ENCODE peak calls at places on chromosomes 11 and 22, in four cellular contexts. I is HepG2, S is GM12878, Q is K562. G is an unnamed sample.

GRCh38 chr22:37176464-37177061 is 11.5 kb downstream of the C1QTNF6 start:
- DNase-seq in I (no peak), S (no peak), Q (peak; percentile 30), G (no peak)

GRCh38 chr22:26174280-26174679 is 5.0 kb downstream of the SEZ6L start:
- DNase-seq in I (peak; percentile 23), S (no peak), Q (no peak), G (peak; percentile 0)

GRCh38 chr22:49885281-49885680 is 31.6 kb downstream of the ZBED4 start:
- DNase-seq in I (no peak), S (no peak), Q (no peak), G (no peak)

GRCh38 chr11:114775849-114776621 is 97.7 kb downstream of the NXPE2 start:
- DNase-seq in I (no peak), S (no peak), Q (no peak), G (no peak)

GRCh38 chr22:46290121-46290842 is 6.4 kb upstream of the GTSE1 start:
- DNase-seq in I (no peak), S (no peak), Q (no peak), G (no peak)

GRCh38 chr11:109132539-109132938 is 289.5 kb upstream of the C11orf87 start:
- DNase-seq in I (no peak), S (no peak), Q (no peak), G (no peak)

GRCh38 chr22:47850644-47851151 is 1088.2 kb downstream of the TBC1D22A start:
- DNase-seq in I (no peak), S (no peak), Q (no peak), G (no peak)

GRCh38 chr11:59358020-59358419 is 675 bp upstream of the OR5AN1 start:
- DNase-seq in I (no peak), S (no peak), Q (no peak), G (no peak)

GRCh38 chr11:121451178-121451981 is 734 bp upstream of the SORL1 start:
- DNase-seq in I (peak; percentile 43), S (no peak), Q (no peak), G (no peak)

GRCh38 chr11:126942146-126942545 is 58.4 kb downstream of the KIRREL3 start:
- DNase-seq in I (no peak), S (no peak), Q (no peak), G (no peak)

GRCh38 chr22:39081557-39081956 is 4.5 kb downstream of the APOBEC3G start:
- DNase-seq in I (no peak), S (no peak), Q (no peak), G (no peak)

GRCh38 chr11:46381836-46382643 is 571 bp downstream of the MDK start:
- DNase-seq in I (no peak), S (no peak), Q (peak; percentile 71), G (no peak)

GRCh38 chr11:72609451-72609850 is 64.8 kb downstream of the PDE2A start:
- DNase-seq in I (no peak), S (no peak), Q (no peak), G (no peak)

GRCh38 chr11:18692941-18693760 is 5.4 kb upstream of the TMEM86A start:
- DNase-seq in I (no peak), S (no peak), Q (no peak), G (no peak)
- TF ChIP-seq POLR2AphosphoS2 in I (no peak), S (no peak), Q (no peak), G (no peak)

DNA sequence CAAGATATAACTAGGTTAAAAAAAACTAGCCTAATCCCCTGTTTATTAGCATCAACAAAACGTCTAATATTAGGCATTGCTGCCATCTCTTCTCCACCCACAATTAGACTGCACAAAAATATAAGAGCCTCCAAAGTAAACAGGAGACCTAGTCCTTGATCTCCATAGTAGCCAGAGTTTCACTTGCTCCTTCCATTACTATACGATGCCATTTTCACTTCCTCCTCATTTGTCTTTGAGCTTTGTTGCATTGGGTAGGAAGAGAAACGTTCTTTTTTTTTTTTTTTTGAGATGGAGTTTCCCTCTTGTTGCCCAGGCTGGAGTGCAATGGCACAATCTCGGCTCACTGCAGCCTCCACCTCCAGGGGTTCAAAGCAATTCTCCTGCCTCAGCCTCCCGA is 42.3 kb upstream of the RDX start:
- DNase-seq in I (no peak), S (no peak), Q (no peak), G (no peak)
- TF ChIP-seq POLR2AphosphoS2 in I (no peak), S (no peak), Q (no peak), G (no peak)

GRCh38 chr11:68454767-68455166 is 5.8 kb upstream of the PPP6R3 start:
- DNase-seq in I (no peak), S (no peak), Q (no peak), G (no peak)
- TF ChIP-seq POLR2AphosphoS2 in I (no peak), S (no peak), Q (no peak), G (no peak)

GRCh38 chr11:18100926-18101656 is 4.8 kb downstream of the SAAL1 start:
- DNase-seq in I (no peak), S (no peak), Q (no peak), G (no peak)
- TF ChIP-seq POLR2AphosphoS2 in I (no peak), S (no peak), Q (no peak), G (no peak)

GRCh38 chr22:22767876-22768602 is 119.6 kb upstream of the IGLL5 start:
- DNase-seq in I (no peak), S (no peak), Q (peak; percentile 90), G (no peak)

GRCh38 chr22:22763512-22763911 is 119.1 kb downstream of the GGTLC2 start:
- DNase-seq in I (no peak), S (no peak), Q (no peak), G (no peak)

GRCh38 chr22:22761963-22762772 is 117.8 kb downstream of the GGTLC2 start:
- DNase-seq in I (no peak), S (no peak), Q (no peak), G (no peak)

GRCh38 chr22:22761606-22761962 is 117.2 kb downstream of the GGTLC2 start:
- DNase-seq in I (no peak), S (no peak), Q (no peak), G (no peak)

DNA sequence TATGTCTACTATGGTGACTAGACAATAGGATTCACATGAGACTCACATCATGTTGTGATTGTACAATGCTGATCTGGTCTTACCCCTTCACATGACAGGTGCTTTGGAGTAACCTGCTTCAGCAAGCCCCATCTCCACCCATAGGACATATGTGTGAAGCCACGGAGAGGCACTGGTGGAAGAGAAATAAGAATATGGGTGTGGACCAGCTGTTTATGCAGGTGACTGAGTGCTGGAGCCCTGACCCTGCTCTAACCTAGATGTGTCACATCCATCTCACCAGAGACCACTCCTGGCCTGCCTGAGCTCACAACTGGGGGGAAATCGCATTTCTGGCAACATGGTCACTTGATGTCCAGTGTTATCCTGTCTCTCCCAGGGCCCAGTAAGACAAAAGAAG is 119.7 kb downstream of the GGTLC2 start:
- DNase-seq in I (no peak), S (no peak), Q (peak; percentile 59), G (no peak)
- TF ChIP-seq POLR2AphosphoS2 in I (no peak), S (no peak), Q (no peak), G (no peak)

GRCh38 chr11:106477776-106478175 is 400.3 kb downstream of the AASDHPPT start:
- DNase-seq in I (no peak), S (no peak), Q (no peak), G (no peak)
- TF ChIP-seq POLR2AphosphoS2 in I (no peak), S (no peak), Q (no peak), G (no peak)

DNA sequence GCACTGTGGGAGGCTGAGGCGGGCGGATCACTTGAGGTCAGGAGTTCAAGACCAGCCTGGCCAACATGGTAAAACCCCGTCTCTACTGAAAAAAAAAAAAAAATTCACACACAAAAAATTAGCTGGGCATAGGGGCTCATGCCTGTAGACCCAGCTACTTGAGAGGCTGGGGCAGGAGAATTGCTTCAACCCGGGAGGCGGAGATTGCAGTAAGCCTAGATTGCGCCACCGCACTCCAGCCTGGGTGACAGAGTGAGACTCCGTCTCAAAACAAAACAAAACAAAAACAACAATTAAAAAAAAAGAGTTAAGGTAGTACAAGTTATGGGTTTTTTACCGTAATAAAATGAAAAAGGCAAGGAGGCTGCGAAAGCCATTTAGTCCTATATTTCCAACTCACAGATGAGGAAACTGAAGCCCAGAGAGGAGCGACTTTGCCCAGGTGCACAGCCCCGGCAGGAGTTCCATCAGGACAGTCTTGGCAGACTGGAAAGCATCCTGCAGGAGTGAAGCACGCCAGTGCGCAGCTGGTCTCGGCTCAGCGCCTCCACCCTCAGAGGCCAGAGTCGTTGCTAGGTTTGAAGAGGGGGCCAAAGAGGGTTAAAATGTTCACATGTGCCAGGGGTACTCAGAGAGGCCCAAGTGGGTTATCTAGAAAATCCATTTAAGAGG is 3.8 kb upstream of the FADS3 start:
- DNase-seq in I (no peak), S (no peak), Q (no peak), G (no peak)
- TF ChIP-seq POLR2AphosphoS2 in I (no peak), S (no peak), Q (no peak), G (no peak)

GRCh38 chr11:16981651-16982194 is 32.5 kb downstream of the PLEKHA7 start:
- DNase-seq in I (peak; percentile 93), S (no peak), Q (no peak), G (peak; percentile 32)
- TF ChIP-seq POLR2AphosphoS2 in I (no peak), S (no peak), Q (no peak), G (no peak)

GRCh38 chr11:95156133-95156731 is 66.6 kb downstream of the ENDOD1 start:
- DNase-seq in I (no peak), S (no peak), Q (peak; percentile 28), G (no peak)

GRCh38 chr11:95157824-95158223 is 68.2 kb downstream of the ENDOD1 start:
- DNase-seq in I (no peak), S (no peak), Q (no peak), G (no peak)

GRCh38 chr11:95154514-95154913 is 64.9 kb downstream of the ENDOD1 start:
- DNase-seq in I (peak; percentile 39), S (no peak), Q (peak; percentile 29), G (peak; percentile 62)

GRCh38 chr11:95155385-95155784 is 65.7 kb downstream of the ENDOD1 start:
- DNase-seq in I (no peak), S (no peak), Q (no peak), G (no peak)

GRCh38 chr11:95156916-95157568 is 67.4 kb downstream of the ENDOD1 start:
- DNase-seq in I (no peak), S (no peak), Q (no peak), G (no peak)
- TF ChIP-seq POLR2AphosphoS2 in I (no peak), S (no peak), Q (no peak), G (no peak)

GRCh38 chr11:26134481-26135355 is 197.2 kb upstream of the ANO3 start:
- DNase-seq in I (peak; percentile 3), S (no peak), Q (no peak), G (no peak)

GRCh38 chr11:26137651-26138050 is 194.3 kb upstream of the ANO3 start:
- DNase-seq in I (no peak), S (no peak), Q (no peak), G (no peak)

GRCh38 chr11:26134053-26134452 is 197.9 kb upstream of the ANO3 start:
- DNase-seq in I (no peak), S (no peak), Q (no peak), G (no peak)
- TF ChIP-seq POLR2AphosphoS2 in I (no peak), S (no peak), Q (no peak), G (no peak)